ENCODE peak calls at places on chromosomes 12 and 14, in eight cellular contexts. One of them, this sample, is unnamed.

GRCh38 chr14:48568688-48569087 is 893.3 kb upstream of the MDGA2 start:
- DNase-seq in neural crest cell: no peak
- DNase-seq in T-cell: no peak
- DNase-seq in AG10803: no peak
- DNase-seq in hepatic stellate cell: no peak
- DNase-seq in HAP-1: no peak
- DNase-seq in T-helper 22 cell: no peak
- DNase-seq in thoracic aorta: no peak
- DNase-seq in this sample: no peak

GRCh38 chr14:94571395-94571794 is 9.8 kb upstream of the SERPINA5 start:
- DNase-seq in T-helper 22 cell: no peak
- DNase-seq in T-cell: no peak
- DNase-seq in thoracic aorta: no peak
- DNase-seq in AG10803: no peak
- DNase-seq in HAP-1: no peak
- DNase-seq in hepatic stellate cell: no peak
- DNase-seq in neural crest cell: no peak
- DNase-seq in this sample: no peak

GRCh38 chr12:67909091-67909531 is 80.1 kb upstream of the IFNG-AS1 start:
- DNase-seq in T-helper 22 cell: no peak
- DNase-seq in thoracic aorta: no peak
- DNase-seq in T-cell: no peak
- DNase-seq in neural crest cell: no peak
- DNase-seq in AG10803: peak; percentile 95
- DNase-seq in hepatic stellate cell: peak; percentile 22
- DNase-seq in HAP-1: no peak
- DNase-seq in this sample: no peak

GRCh38 chr12:108568653-108569154 is 6.3 kb downstream of the ISCU start:
- DNase-seq in T-helper 22 cell: peak; percentile 56
- DNase-seq in HAP-1: no peak
- DNase-seq in hepatic stellate cell: no peak
- DNase-seq in neural crest cell: no peak
- DNase-seq in thoracic aorta: no peak
- DNase-seq in T-cell: peak; percentile 77
- DNase-seq in AG10803: no peak
- DNase-seq in this sample: no peak

GRCh38 chr14:36212577-36212976 is 36.1 kb upstream of the PTCSC3 start:
- DNase-seq in AG10803: no peak
- DNase-seq in T-helper 22 cell: no peak
- DNase-seq in hepatic stellate cell: no peak
- DNase-seq in thoracic aorta: no peak
- DNase-seq in neural crest cell: no peak
- DNase-seq in T-cell: no peak
- DNase-seq in HAP-1: no peak
- DNase-seq in this sample: no peak

GRCh38 chr12:114381177-114381576 is 24.8 kb downstream of the TBX5 start:
- DNase-seq in hepatic stellate cell: no peak
- DNase-seq in AG10803: no peak
- DNase-seq in T-helper 22 cell: no peak
- DNase-seq in HAP-1: no peak
- DNase-seq in T-cell: no peak
- DNase-seq in thoracic aorta: no peak
- DNase-seq in neural crest cell: no peak
- DNase-seq in this sample: no peak

GRCh38 chr12:124543052-124543590 is 24.3 kb downstream of the NCOR2 start:
- DNase-seq in AG10803: peak; percentile 59
- DNase-seq in T-cell: peak; percentile 22
- DNase-seq in hepatic stellate cell: peak; percentile 84
- DNase-seq in thoracic aorta: no peak
- DNase-seq in T-helper 22 cell: no peak
- DNase-seq in neural crest cell: no peak
- DNase-seq in HAP-1: peak; percentile 39
- DNase-seq in this sample: no peak

GRCh38 chr12:12985817-12986408 is 14.2 kb downstream of the HEBP1 start:
- DNase-seq in AG10803: no peak
- DNase-seq in T-cell: peak; percentile 3
- DNase-seq in thoracic aorta: no peak
- DNase-seq in T-helper 22 cell: no peak
- DNase-seq in hepatic stellate cell: no peak
- DNase-seq in HAP-1: peak; percentile 60
- DNase-seq in neural crest cell: no peak
- DNase-seq in this sample: no peak

GRCh38 chr12:16927259-16927658 is 321.3 kb upstream of the LMO3 start:
- DNase-seq in HAP-1: no peak
- DNase-seq in neural crest cell: no peak
- DNase-seq in hepatic stellate cell: no peak
- DNase-seq in thoracic aorta: no peak
- DNase-seq in T-helper 22 cell: no peak
- DNase-seq in T-cell: no peak
- DNase-seq in AG10803: no peak
- DNase-seq in this sample: no peak

GRCh38 chr12:51246254-51246853 is 7.7 kb downstream of the DAZAP2 start:
- DNase-seq in thoracic aorta: no peak
- DNase-seq in AG10803: peak; percentile 60
- DNase-seq in hepatic stellate cell: peak; percentile 61
- DNase-seq in T-cell: peak; percentile 51
- DNase-seq in neural crest cell: no peak
- DNase-seq in HAP-1: no peak
- DNase-seq in T-helper 22 cell: no peak
- DNase-seq in this sample: no peak

GRCh38 chr14:104114421-104115130 is 23.8 kb upstream of the KIF26A start:
- DNase-seq in thoracic aorta: no peak
- DNase-seq in T-cell: no peak
- DNase-seq in neural crest cell: no peak
- DNase-seq in HAP-1: no peak
- DNase-seq in AG10803: no peak
- DNase-seq in T-helper 22 cell: no peak
- DNase-seq in hepatic stellate cell: no peak
- DNase-seq in this sample: peak; percentile 59

GRCh38 chr12:117356048-117356447 is 5.4 kb downstream of the NOS1 start:
- DNase-seq in hepatic stellate cell: no peak
- DNase-seq in T-cell: no peak
- DNase-seq in T-helper 22 cell: no peak
- DNase-seq in AG10803: peak; percentile 36
- DNase-seq in neural crest cell: no peak
- DNase-seq in HAP-1: no peak
- DNase-seq in thoracic aorta: no peak
- DNase-seq in this sample: no peak

GRCh38 chr12:19922687-19923086 is 445.6 kb upstream of the PDE3A start:
- DNase-seq in thoracic aorta: no peak
- DNase-seq in HAP-1: no peak
- DNase-seq in neural crest cell: no peak
- DNase-seq in T-helper 22 cell: no peak
- DNase-seq in T-cell: no peak
- DNase-seq in hepatic stellate cell: no peak
- DNase-seq in AG10803: no peak
- DNase-seq in this sample: no peak

GRCh38 chr12:39990122-39991101 is 115.5 kb downstream of the SLC2A13 start:
- DNase-seq in AG10803: peak; percentile 51
- DNase-seq in HAP-1: peak; percentile 76
- DNase-seq in hepatic stellate cell: peak; percentile 40
- DNase-seq in T-helper 22 cell: peak; percentile 7
- DNase-seq in T-cell: peak; percentile 47
- DNase-seq in thoracic aorta: no peak
- DNase-seq in neural crest cell: peak; percentile 41
- DNase-seq in this sample: peak; percentile 70

GRCh38 chr12:87642245-87642644 is 387.0 kb downstream of the C12orf50 start:
- DNase-seq in T-cell: no peak
- DNase-seq in hepatic stellate cell: no peak
- DNase-seq in HAP-1: no peak
- DNase-seq in neural crest cell: no peak
- DNase-seq in AG10803: no peak
- DNase-seq in T-helper 22 cell: no peak
- DNase-seq in thoracic aorta: no peak
- DNase-seq in this sample: no peak